ENCODE peak calls at places on chromosomes 4 and X, in four cellular contexts. One of them, this sample, is unnamed.

GRCh38 chr4:127622923-127623754 is 9.6 kb upstream of the INTU start:
- ATAC-seq in mucosa of descending colon: peak; percentile 82
- ATAC-seq in stimulated activated naive CD8-positive, alpha-beta T cell treated with anti-CD3 and anti-CD28 coated beads, Interleukin-15, Interleukin-2, amounts not matched to agents 100 U/mL and 50 U/mL, for 24 hours: peak; percentile 9
- ATAC-seq in CD4-positive, alpha-beta T cell: no peak
- ATAC-seq in this sample: peak; percentile 80

GRCh38 chr4:99815597-99816011 is 1.0 kb upstream of the DAPP1 start:
- ATAC-seq in CD4-positive, alpha-beta T cell: no peak
- ATAC-seq in stimulated activated naive CD8-positive, alpha-beta T cell treated with anti-CD3 and anti-CD28 coated beads, Interleukin-15, Interleukin-2, amounts not matched to agents 100 U/mL and 50 U/mL, for 24 hours: peak; percentile 42
- ATAC-seq in mucosa of descending colon: peak; percentile 87
- ATAC-seq in this sample: no peak

GRCh38 chrX:9279271-9279596 is 185.6 kb upstream of the TBL1X start:
- ATAC-seq in mucosa of descending colon: no peak
- ATAC-seq in CD4-positive, alpha-beta T cell: no peak
- ATAC-seq in stimulated activated naive CD8-positive, alpha-beta T cell treated with anti-CD3 and anti-CD28 coated beads, Interleukin-15, Interleukin-2, amounts not matched to agents 100 U/mL and 50 U/mL, for 24 hours: no peak
- ATAC-seq in this sample: no peak

GRCh38 chr4:84685105-84685504 is 102.2 kb downstream of the CDS1 start:
- ATAC-seq in mucosa of descending colon: no peak
- ATAC-seq in CD4-positive, alpha-beta T cell: no peak
- ATAC-seq in stimulated activated naive CD8-positive, alpha-beta T cell treated with anti-CD3 and anti-CD28 coated beads, Interleukin-15, Interleukin-2, amounts not matched to agents 100 U/mL and 50 U/mL, for 24 hours: no peak
- ATAC-seq in this sample: no peak

GRCh38 chrX:135556055-135556454 is 35.6 kb downstream of the INTS6L start:
- ATAC-seq in CD4-positive, alpha-beta T cell: no peak
- ATAC-seq in mucosa of descending colon: no peak
- ATAC-seq in stimulated activated naive CD8-positive, alpha-beta T cell treated with anti-CD3 and anti-CD28 coated beads, Interleukin-15, Interleukin-2, amounts not matched to agents 100 U/mL and 50 U/mL, for 24 hours: no peak
- ATAC-seq in this sample: no peak

GRCh38 chr4:3122081-3122563 is 47.6 kb downstream of the HTT start:
- ATAC-seq in mucosa of descending colon: peak; percentile 22
- ATAC-seq in CD4-positive, alpha-beta T cell: no peak
- ATAC-seq in stimulated activated naive CD8-positive, alpha-beta T cell treated with anti-CD3 and anti-CD28 coated beads, Interleukin-15, Interleukin-2, amounts not matched to agents 100 U/mL and 50 U/mL, for 24 hours: no peak
- ATAC-seq in this sample: peak; percentile 64

GRCh38 chr4:4984186-4984585 is 35.1 kb downstream of the CYTL1 start:
- ATAC-seq in stimulated activated naive CD8-positive, alpha-beta T cell treated with anti-CD3 and anti-CD28 coated beads, Interleukin-15, Interleukin-2, amounts not matched to agents 100 U/mL and 50 U/mL, for 24 hours: no peak
- ATAC-seq in CD4-positive, alpha-beta T cell: no peak
- ATAC-seq in mucosa of descending colon: no peak
- ATAC-seq in this sample: no peak

GRCh38 chr4:145289403-145290076 is 109.2 kb upstream of the OTUD4 start:
- ATAC-seq in mucosa of descending colon: no peak
- ATAC-seq in CD4-positive, alpha-beta T cell: no peak
- ATAC-seq in stimulated activated naive CD8-positive, alpha-beta T cell treated with anti-CD3 and anti-CD28 coated beads, Interleukin-15, Interleukin-2, amounts not matched to agents 100 U/mL and 50 U/mL, for 24 hours: no peak
- ATAC-seq in this sample: no peak

GRCh38 chrX:47634871-47635575 is 5.3 kb upstream of the CFP start:
- ATAC-seq in CD4-positive, alpha-beta T cell: peak; percentile 18
- ATAC-seq in stimulated activated naive CD8-positive, alpha-beta T cell treated with anti-CD3 and anti-CD28 coated beads, Interleukin-15, Interleukin-2, amounts not matched to agents 100 U/mL and 50 U/mL, for 24 hours: peak; percentile 80
- ATAC-seq in mucosa of descending colon: no peak
- ATAC-seq in this sample: no peak

GRCh38 chrX:39163585-39163984 is 362.3 kb downstream of the MID1IP1 start:
- ATAC-seq in CD4-positive, alpha-beta T cell: no peak
- ATAC-seq in mucosa of descending colon: no peak
- ATAC-seq in stimulated activated naive CD8-positive, alpha-beta T cell treated with anti-CD3 and anti-CD28 coated beads, Interleukin-15, Interleukin-2, amounts not matched to agents 100 U/mL and 50 U/mL, for 24 hours: peak; percentile 64
- ATAC-seq in this sample: no peak

GRCh38 chr4:16043820-16044554 is 39.8 kb downstream of the PROM1 start:
- ATAC-seq in mucosa of descending colon: peak; percentile 15
- ATAC-seq in CD4-positive, alpha-beta T cell: no peak
- ATAC-seq in stimulated activated naive CD8-positive, alpha-beta T cell treated with anti-CD3 and anti-CD28 coated beads, Interleukin-15, Interleukin-2, amounts not matched to agents 100 U/mL and 50 U/mL, for 24 hours: no peak
- ATAC-seq in this sample: no peak

GRCh38 chr4:4507923-4508322 is 33.9 kb downstream of the STX18 start:
- ATAC-seq in CD4-positive, alpha-beta T cell: no peak
- ATAC-seq in mucosa of descending colon: no peak
- ATAC-seq in stimulated activated naive CD8-positive, alpha-beta T cell treated with anti-CD3 and anti-CD28 coated beads, Interleukin-15, Interleukin-2, amounts not matched to agents 100 U/mL and 50 U/mL, for 24 hours: no peak
- ATAC-seq in this sample: no peak